ENCODE peak calls at places on chromosomes 11 and 22, in ten cellular contexts. N is activated naive CD4-positive, alpha-beta T cell; P is fibroblast of lung; W is T-helper 2 cell; L is central memory CD4-positive, alpha-beta T cell; U is HS-5; R is T-helper 17 cell; A is left lung; Q is RCC 7860; Y is GDM1. H is an unnamed sample.

GRCh38 chr11:9853929-9854557 is 190.2 kb downstream of the SWAP70 start:
- DNase-seq in A (no peak), N (no peak), U (no peak), Y (no peak), W (no peak), R (no peak), L (no peak), Q (no peak), P (peak), H (no peak)

GRCh38 chr11:71446942-71447688 is 1.1 kb downstream of the DHCR7 start:
- DNase-seq in N (no peak), L (no peak), P (peak), A (no peak), R (no peak), Q (no peak), U (no peak), Y (no peak), W (no peak), H (peak)

GRCh38 chr11:117072517-117073218 is 25.6 kb downstream of the SIK3 start:
- DNase-seq in P (peak), Y (no peak), U (peak), W (no peak), Q (peak), R (no peak), A (no peak), N (no peak), L (no peak), H (peak)

GRCh38 chr22:48782817-48783511 is 1044.7 kb downstream of the BRD1 start:
- DNase-seq in Q (no peak), W (no peak), U (no peak), Y (no peak), P (no peak), L (no peak), A (no peak), N (no peak), R (no peak), H (no peak)

GRCh38 chr22:37545703-37546435 is 14.4 kb upstream of the CDC42EP1 start:
- DNase-seq in Q (no peak), N (no peak), W (no peak), A (peak), Y (no peak), R (no peak), L (no peak), P (peak), U (no peak), H (no peak)

GRCh38 chr11:109707411-109707810 is 285.4 kb downstream of the C11orf87 start:
- DNase-seq in P (no peak), Q (no peak), N (no peak), U (no peak), A (no peak), W (no peak), L (no peak), R (no peak), Y (no peak), H (no peak)

GRCh38 chr22:23271597-23271908 is 91.2 kb downstream of the BCR start:
- DNase-seq in A (no peak), U (no peak), Y (no peak), W (no peak), L (no peak), N (no peak), Q (no peak), R (no peak), P (no peak), H (no peak)

GRCh38 chr22:23781065-23781464 is 5.7 kb upstream of the SMARCB1 start:
- DNase-seq in N (no peak), P (no peak), U (no peak), A (no peak), Y (no peak), R (no peak), W (no peak), Q (no peak), L (no peak), H (no peak)

GRCh38 chr11:48081151-48082010 is 101.0 kb downstream of the PTPRJ start:
- DNase-seq in A (no peak), W (peak), U (no peak), L (no peak), Y (peak), P (peak), N (no peak), Q (peak), R (no peak), H (peak)

GRCh38 chr11:123672568-123672967 is 18.1 kb upstream of the SCN3B start:
- DNase-seq in L (no peak), P (no peak), N (no peak), Y (no peak), W (no peak), U (no peak), R (no peak), A (no peak), Q (no peak), H (no peak)

GRCh38 chr11:3885855-3886254 is 30.4 kb downstream of the STIM1 start:
- DNase-seq in A (no peak), L (no peak), P (no peak), W (no peak), N (no peak), Y (no peak), U (no peak), Q (no peak), R (no peak), H (no peak)

GRCh38 chr22:42626431-42626830 is 11.7 kb upstream of the POLDIP3 start:
- DNase-seq in R (no peak), Y (no peak), A (no peak), U (no peak), N (no peak), W (no peak), Q (no peak), L (no peak), P (no peak), H (no peak)

GRCh38 chr11:28808771-28809170 is 700.6 kb downstream of the METTL15 start:
- DNase-seq in R (no peak), U (no peak), W (no peak), Y (no peak), A (no peak), L (no peak), P (no peak), Q (no peak), N (no peak), H (no peak)

GRCh38 chr11:86919557-86920210 is 35.5 kb downstream of the FZD4 start:
- DNase-seq in W (no peak), A (no peak), L (peak), P (peak), N (no peak), U (no peak), Y (peak), Q (peak), R (no peak), H (no peak)

H was measured in kidney epithelial cell.